ENCODE peak calls at places on chromosomes 7 and 10, in six cellular contexts. Z is stomach, Q is heart left ventricle, Y is suprapubic skin, S is HCT116, F is HepG2. G is an unnamed sample. For H3K4me1 and H3K27me3, the result is how much of the 10 kb centered on the place peaks cover.

GRCh38 chr7:90520484-90520883 is 51.0 kb downstream of the PTTG1IP2 start:
- DNase-seq in Z (no peak), F (no peak), S (peak), Y (no peak), Q (no peak), G (no peak)

GRCh38 chr7:121195859-121196588 is 132.8 kb upstream of the WNT16 start:
- DNase-seq in Q (no peak), Y (no peak), S (no peak), F (no peak), Z (no peak), G (no peak)

GRCh38 chr10:15744217-15744865 is 24.6 kb upstream of the ITGA8 start:
- DNase-seq in Q (peak), F (peak), S (peak), Z (peak), Y (no peak), G (peak)

GRCh38 chr10:32790483-32790882 is 167.5 kb downstream of the ITGB1 start:
- DNase-seq in F (no peak), S (no peak), Z (no peak), Y (no peak), Q (no peak), G (no peak)

GRCh38 chr7:158401826-158402225 is 185.8 kb downstream of the PTPRN2 start:
- DNase-seq in S (no peak), Q (no peak), F (no peak), Z (no peak), Y (no peak), G (no peak)

GRCh38 chr10:121165276-121165675 is 314.1 kb downstream of the WDR11 start:
- DNase-seq in Y (no peak), F (no peak), S (no peak), Q (no peak), Z (no peak), G (no peak)

GRCh38 chr10:13587367-13587766 is 602 bp downstream of the PRPF18 start:
- DNase-seq in F (peak), S (no peak), Z (no peak), Y (no peak), Q (no peak), G (no peak)

GRCh38 chr10:14144491-14144890 is 186.2 kb downstream of the FRMD4A start:
- DNase-seq in Y (no peak), F (no peak), Z (no peak), Q (no peak), S (no peak), G (no peak)

GRCh38 chr7:46024263-46024916 is 103.3 kb upstream of the IGFBP3 start:
- DNase-seq in F (no peak), Y (no peak), Z (no peak), Q (no peak), S (no peak), G (no peak)

GRCh38 chr7:121544726-121545125 is 148.6 kb upstream of the FAM3C start:
- DNase-seq in Q (no peak), Y (no peak), Z (no peak), F (peak), S (peak), G (no peak)

GRCh38 chr10:64977912-64978311 is 1456.7 kb downstream of the REEP3 start:
- DNase-seq in Z (no peak), F (no peak), S (no peak), Y (no peak), Q (no peak), G (no peak)

GRCh38 chr7:19772323-19772722 is 1.1 kb downstream of the TMEM196 start:
- DNase-seq in S (no peak), Y (no peak), Q (no peak), Z (no peak), F (no peak), G (no peak)

GRCh38 chr10:77223532-77224460 is 413.8 kb downstream of the KCNMA1 start:
- DNase-seq in F (no peak), Z (no peak), Q (no peak), Y (no peak), S (no peak), G (no peak)

GRCh38 chr10:4057725-4058513 is 272.9 kb upstream of the KLF6 start:
- DNase-seq in S (no peak), Y (no peak), Q (no peak), Z (no peak), F (no peak), G (no peak)

GRCh38 chr7:32447218-32447617 is 43.0 kb downstream of the LSM5 start:
- DNase-seq in Y (no peak), S (no peak), F (no peak), Z (no peak), Q (no peak), G (no peak)

GRCh38 chr7:116195451-116195850 is 14.9 kb upstream of the TES start:
- DNase-seq in Q (no peak), S (no peak), F (no peak), Y (no peak), Z (no peak), G (no peak)

GRCh38 chr7:12629816-12630614 is 57.4 kb upstream of the ARL4A start:
- DNase-seq in Z (no peak), Y (no peak), F (no peak), Q (no peak), S (no peak), G (no peak)

GRCh38 chr7:132065193-132065972 is 509.0 kb upstream of the PODXL start:
- DNase-seq in S (peak), Q (peak), F (no peak), Y (no peak), Z (no peak), G (peak)

GRCh38 chr10:85105614-85106013 is 777.2 kb downstream of the CCSER2 start:
- DNase-seq in Y (no peak), S (peak), Z (no peak), Q (no peak), F (no peak), G (no peak)

GRCh38 chr7:54985405-54986360 is 33.1 kb upstream of the EGFR start:
- DNase-seq in F (peak), S (peak), Q (no peak), Y (no peak), Z (no peak), G (no peak)

GRCh38 chr7:28697898-28698563 is 260.1 kb downstream of the TRIL start:
- DNase-seq in Y (no peak), F (no peak), S (no peak), Z (no peak), Q (no peak), G (no peak)

GRCh38 chr7:157633465-157634185 is 296.8 kb downstream of the DNAJB6 start:
- DNase-seq in Z (no peak), Q (no peak), S (no peak), Y (peak), F (no peak), G (no peak)

DNA sequence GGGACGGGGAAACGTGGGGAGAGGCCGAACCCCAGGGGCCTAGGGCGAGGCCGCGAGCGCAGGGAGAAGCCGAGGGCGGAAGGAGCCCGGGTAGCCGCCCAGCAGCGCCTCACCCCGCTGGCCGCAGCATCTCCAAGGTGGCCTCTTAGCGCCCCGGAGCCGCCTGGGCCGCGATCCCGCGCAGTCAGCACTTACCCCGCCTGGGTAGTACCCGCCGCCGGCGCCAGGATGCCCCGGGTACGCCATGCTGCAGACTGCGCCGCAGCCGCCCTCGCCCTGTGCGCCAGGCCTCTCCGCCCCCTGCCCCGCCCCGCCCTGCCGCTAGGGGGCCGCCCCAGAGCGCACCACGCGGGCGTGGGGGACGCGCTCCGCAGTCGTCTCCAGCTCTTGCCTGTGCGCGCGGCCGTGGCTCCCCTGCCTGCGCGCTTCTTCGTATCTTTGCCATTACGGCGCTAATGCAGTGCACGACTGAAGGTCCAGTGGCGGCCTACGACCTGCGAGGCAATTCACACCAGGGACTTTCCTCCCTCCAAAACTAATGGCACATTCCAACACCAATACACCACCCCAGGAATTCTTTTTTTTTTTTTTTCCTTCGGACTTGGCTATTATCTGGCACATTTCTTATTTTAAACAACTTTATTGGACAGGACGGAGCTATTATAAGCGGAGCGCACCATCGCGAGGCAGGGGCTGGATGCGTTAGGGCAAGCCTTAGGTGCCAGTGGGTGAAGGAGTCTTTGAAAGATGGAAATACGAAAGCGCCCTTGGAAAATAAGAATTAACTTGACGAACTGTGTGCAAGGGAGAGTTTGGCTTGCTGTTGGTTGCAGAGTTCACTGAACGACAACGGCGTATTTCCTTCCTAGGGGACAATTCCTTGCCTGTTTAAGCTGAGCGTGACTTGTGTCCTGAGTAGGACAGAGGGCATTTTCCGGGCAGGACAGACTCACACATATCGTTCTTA is at the start of gene SRI:
- DNase-seq in F (no peak), Y (peak), S (peak), Q (peak), Z (peak), G (peak)
- TF ChIP-seq POLR2A in F (no peak), Y (peak), S (peak), Q (no peak), Z (no peak), G (peak)

DNA sequence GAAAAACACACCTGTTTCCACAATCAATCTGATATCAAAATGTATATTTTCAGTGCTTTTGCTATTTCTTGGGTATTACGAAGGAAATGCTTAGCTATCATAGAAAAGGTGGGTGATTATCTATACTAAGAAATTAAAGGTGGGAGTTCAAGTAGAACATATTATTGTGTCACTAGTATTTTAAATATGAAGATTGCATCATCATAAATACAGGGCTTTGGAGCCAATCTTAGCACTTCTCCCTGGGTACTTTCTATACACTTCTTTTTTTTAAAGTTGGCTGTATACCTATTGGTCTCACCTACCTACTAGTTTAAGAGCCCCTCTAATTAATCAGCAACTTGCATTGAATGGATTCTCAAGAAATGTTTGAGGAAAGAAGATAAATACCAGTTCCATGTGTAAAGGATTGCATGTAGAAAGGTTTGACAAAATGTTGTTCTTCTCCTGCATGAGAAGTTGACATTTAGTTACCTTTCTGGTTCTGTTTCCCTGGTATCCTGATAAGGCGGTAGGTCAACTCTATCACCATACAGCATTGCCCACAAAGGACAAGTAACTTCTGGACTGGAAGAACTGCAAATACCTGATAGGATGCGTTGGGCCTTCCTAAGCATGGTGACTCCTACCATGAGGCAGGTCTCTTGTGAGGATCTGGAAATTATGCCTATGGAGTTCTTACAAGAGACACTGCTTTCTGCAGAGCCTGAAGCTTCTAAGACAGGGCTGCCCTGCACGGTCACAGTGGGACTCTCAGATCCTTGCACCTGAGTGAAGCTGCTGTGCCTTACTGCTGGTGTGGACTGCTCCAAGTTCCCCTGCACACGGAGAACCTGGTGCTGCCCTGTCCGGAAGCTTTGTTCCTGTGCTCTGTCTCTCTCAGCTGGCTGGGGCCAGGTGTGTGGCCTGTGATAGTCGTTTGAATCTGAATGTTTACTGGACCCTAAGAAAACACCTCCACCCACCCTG is 32.1 kb upstream of the PDSS1 start:
- DNase-seq in S (no peak), Z (no peak), Y (no peak), Q (no peak), F (no peak), G (no peak)
- H3K4me1 ChIP-seq in S (under half), Z (under half), Y (under half), Q (under half), F (under half), G (under half)

DNA sequence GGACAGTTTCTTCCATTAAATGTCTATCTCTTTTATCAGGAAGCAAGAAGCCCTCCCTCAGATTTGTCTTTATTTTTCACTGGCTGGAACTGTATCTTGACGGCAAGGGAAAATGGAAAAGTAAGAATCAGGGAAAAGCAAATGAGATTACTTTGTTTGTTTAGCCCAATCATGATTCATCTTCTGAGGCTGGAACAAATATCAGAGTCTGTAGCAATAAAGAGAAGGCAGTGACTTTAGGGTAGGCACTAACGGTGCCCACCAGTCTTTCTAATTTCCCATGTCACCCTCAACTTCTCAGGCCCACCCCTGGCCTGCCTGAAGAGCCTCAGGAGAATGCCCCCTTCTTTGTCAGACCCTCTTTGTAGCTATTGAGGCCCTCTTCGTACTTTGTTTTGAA is 36.3 kb upstream of the GOLGA7B start:
- DNase-seq in S (no peak), F (no peak), Y (no peak), Z (no peak), Q (no peak), G (no peak)
- H3K27me3 ChIP-seq in S (under half), F (under half), Y (under half), Z (under half), Q (under half), G (under half)

GRCh38 chr10:119650692-119651513 is at the start of gene BAG3:
- DNase-seq in Q (peak), Y (peak), F (peak), Z (peak), S (peak), G (peak)
- TF ChIP-seq POLR2A in Q (no peak), Y (no peak), F (peak), Z (no peak), S (peak), G (peak)

DNA sequence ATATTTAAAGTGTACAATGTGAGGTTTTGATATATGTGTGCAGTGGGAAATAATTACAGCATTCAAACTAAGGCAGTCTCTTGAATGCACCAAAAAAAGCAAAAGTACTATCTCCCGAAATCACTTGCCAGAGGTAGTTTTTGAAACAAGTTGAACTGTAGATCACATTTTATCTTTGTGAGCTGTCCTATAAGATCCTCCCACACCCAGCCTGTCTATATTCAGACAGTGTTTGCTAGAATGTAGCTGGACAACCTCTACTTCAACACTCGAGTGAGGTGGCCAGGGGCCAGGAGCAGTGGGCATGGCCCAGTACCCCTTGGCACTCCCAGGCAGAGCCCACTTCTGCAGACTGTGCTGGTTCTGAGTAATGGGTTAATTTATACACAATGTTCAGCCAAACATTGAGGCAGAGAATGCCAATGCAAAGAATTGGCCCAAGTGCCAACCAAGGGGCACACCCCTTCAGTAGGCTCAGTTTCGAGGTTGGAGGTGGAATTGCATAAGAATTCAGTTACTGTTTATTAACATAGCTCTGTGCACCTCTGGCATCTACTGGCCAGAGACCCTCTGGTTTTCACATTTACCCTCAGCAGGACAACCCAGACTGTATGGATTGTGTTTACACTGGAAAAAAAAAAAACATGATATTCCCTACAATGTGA is 70.5 kb downstream of the AHR start:
- DNase-seq in Z (no peak), F (no peak), S (no peak), Q (no peak), Y (no peak), G (no peak)
- H3K4me1 ChIP-seq in Z (under half), F (under half), S (under half), Q (under half), Y (under half), G (under half)

DNA sequence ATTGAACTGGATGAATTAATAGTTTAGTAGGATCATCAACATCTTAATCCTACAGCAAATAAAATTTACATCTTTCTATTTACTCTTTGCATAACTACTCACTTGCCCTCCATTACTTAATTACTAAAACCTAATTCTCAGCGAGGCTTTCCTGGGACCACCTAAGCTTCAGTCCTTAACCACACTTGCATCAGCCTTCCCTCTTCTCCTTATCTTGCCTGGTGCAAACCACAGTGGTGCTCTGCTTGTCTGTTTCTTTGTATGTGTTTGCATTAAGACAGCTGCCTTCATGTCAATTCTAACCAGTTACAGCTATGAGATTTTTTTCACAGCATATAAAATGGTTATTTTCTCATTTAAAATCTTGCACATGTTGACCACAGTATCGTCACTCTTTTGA is 72.6 kb upstream of the ZNF92 start:
- DNase-seq in F (no peak), Y (no peak), S (no peak), Z (no peak), Q (no peak), G (no peak)
- H3K27me3 ChIP-seq in F (under half), Y (under half), S (under half), Z (under half), Q (under half), G (under half)

GRCh38 chr7:129607471-129608120 is 3.9 kb upstream of the NRF1 start:
- DNase-seq in Q (no peak), F (no peak), Z (no peak), S (no peak), Y (no peak), G (no peak)

GRCh38 chr7:129606801-129607200 is 4.7 kb upstream of the NRF1 start:
- DNase-seq in S (no peak), Y (no peak), Q (no peak), Z (no peak), F (no peak), G (no peak)

GRCh38 chr7:129609666-129610065 is 1.9 kb upstream of the NRF1 start:
- DNase-seq in Q (no peak), Z (no peak), S (no peak), F (no peak), Y (no peak), G (no peak)

GRCh38 chr7:129605038-129605437 is 6.5 kb upstream of the NRF1 start:
- DNase-seq in Y (no peak), F (no peak), S (no peak), Q (no peak), Z (no peak), G (no peak)

GRCh38 chr7:129605960-129606644 is 5.4 kb upstream of the NRF1 start:
- DNase-seq in Q (no peak), S (no peak), Z (no peak), Y (no peak), F (no peak), G (no peak)
- TF ChIP-seq POLR2A in Q (no peak), S (no peak), Z (no peak), Y (no peak), F (no peak), G (no peak)

GRCh38 chr10:96740579-96741281 is 20.4 kb upstream of the PIK3AP1 start:
- DNase-seq in F (no peak), Z (peak), S (no peak), Q (peak), Y (peak), G (peak)

GRCh38 chr10:96743988-96744585 is 23.8 kb upstream of the PIK3AP1 start:
- DNase-seq in F (peak), S (no peak), Y (peak), Q (no peak), Z (no peak), G (peak)

GRCh38 chr10:96745950-96746349 is 25.6 kb upstream of the PIK3AP1 start:
- DNase-seq in S (no peak), Y (no peak), Q (no peak), Z (no peak), F (no peak), G (no peak)

DNA sequence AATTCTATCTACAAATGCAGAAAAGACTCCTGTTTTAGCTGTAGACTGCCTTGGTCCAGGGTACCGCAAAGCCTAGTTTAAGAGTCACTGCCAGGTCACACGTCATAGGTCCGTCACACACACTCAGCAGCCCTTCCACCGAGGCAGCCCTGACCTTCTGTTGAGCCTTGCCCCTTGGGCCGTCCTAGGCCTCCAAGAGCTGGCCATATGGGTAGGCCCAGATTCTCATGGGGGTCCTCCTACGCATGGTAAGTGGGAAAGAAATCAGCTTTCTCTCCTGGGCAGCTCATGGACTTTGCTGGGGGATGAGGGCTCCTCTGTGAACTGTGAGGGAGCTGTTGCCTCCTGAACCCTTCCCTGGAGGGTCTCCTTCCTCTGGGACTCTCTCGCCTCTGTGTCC is 19.8 kb upstream of the PIK3AP1 start:
- DNase-seq in Z (no peak), F (no peak), Q (no peak), S (no peak), Y (peak), G (no peak)
- H3K4me1 ChIP-seq in Z (under half), F (under half), Q (under half), S (under half), Y (under half), G (under half)

G was measured in adrenal gland.